ENCODE peak calls at places on chromosomes 12 and 14, in five cellular contexts. V, L, C, X and R are unnamed samples.

GRCh38 chr14:39488600-39488999 is 56.4 kb upstream of the FBXO33 start:
- DNase-seq in V (no peak), L (peak; percentile 12), C (peak; percentile 75), X (no peak), R (peak; percentile 13)

GRCh38 chr12:54378791-54379400 is 5.6 kb downstream of the ZNF385A start:
- DNase-seq in V (peak; percentile 48), L (no peak), C (no peak), X (peak; percentile 93), R (peak; percentile 81)

GRCh38 chr14:48788771-48789170 is 797.4 kb downstream of the RPS29 start:
- DNase-seq in V (no peak), L (no peak), C (no peak), X (no peak), R (no peak)

GRCh38 chr14:72013606-72014129 is 81.4 kb downstream of the RGS6 start:
- DNase-seq in V (no peak), L (no peak), C (no peak), X (no peak), R (no peak)

GRCh38 chr14:21454843-21455550 is 926 bp downstream of the CHD8 start:
- DNase-seq in V (no peak), L (peak; percentile 6), C (no peak), X (peak; percentile 43), R (peak; percentile 26)

GRCh38 chr14:60485057-60485599 is 735 bp downstream of the C14orf39 start:
- DNase-seq in V (no peak), L (no peak), C (no peak), X (no peak), R (no peak)

GRCh38 chr14:94028450-94028826 is 2.3 kb downstream of the OTUB2 start:
- DNase-seq in V (no peak), L (peak; percentile 42), C (no peak), X (no peak), R (no peak)

GRCh38 chr14:102392506-102392905 is 29.8 kb downstream of the TECPR2 start:
- DNase-seq in V (no peak), L (peak; percentile 40), C (no peak), X (no peak), R (no peak)

GRCh38 chr12:106084048-106084671 is 54.6 kb downstream of the NUAK1 start:
- DNase-seq in V (no peak), L (peak; percentile 88), C (peak; percentile 81), X (no peak), R (no peak)

GRCh38 chr12:25074113-25074512 is 120.8 kb downstream of the DNAI7 start:
- DNase-seq in V (no peak), L (no peak), C (no peak), X (no peak), R (no peak)
- H3K4me3 ChIP-seq in V (no peak overlapping the region), L (no peak overlapping the region), C (no peak overlapping the region), X (no peak overlapping the region), R (no peak overlapping the region)

DNA sequence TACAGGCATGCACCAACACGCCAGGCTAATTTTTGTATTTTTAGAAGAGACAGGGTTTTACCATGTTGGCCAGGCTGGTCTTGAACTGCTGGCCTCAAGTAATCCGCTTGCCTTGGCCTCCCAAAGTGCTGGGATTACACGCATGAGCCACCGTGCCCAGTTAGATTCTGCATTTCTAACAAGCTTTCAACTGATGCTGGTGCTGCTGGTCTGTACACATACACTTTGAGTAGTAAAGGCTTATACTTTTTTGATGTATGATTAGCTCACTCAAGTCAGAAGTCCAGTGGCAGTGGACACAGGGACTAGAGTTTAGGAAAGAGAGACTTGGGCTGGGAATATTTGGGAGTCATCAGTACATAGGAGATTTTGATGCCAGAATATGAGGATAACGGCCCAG is 2.2 kb upstream of the TBC1D15 start:
- DNase-seq in V (no peak), L (no peak), C (no peak), X (no peak), R (no peak)
- H3K4me2 ChIP-seq in V (no peak overlapping the region), L (no peak overlapping the region), C (no peak overlapping the region), X (no peak overlapping the region), R (no peak overlapping the region)

GRCh38 chr14:31204593-31205534 is 2.7 kb downstream of the HECTD1 start:
- DNase-seq in V (no peak), L (no peak), C (no peak), X (no peak), R (no peak)
- H3K4me3 ChIP-seq in V (peak overlapping the region; percentile 71), L (no peak overlapping the region), C (peak overlapping the region; percentile 54), X (peak overlapping the region; percentile 87), R (peak overlapping the region; percentile 58)

GRCh38 chr12:114636723-114637480 is 47.1 kb downstream of the TBX3 start:
- DNase-seq in V (no peak), L (peak; percentile 19), C (no peak), X (peak; percentile 56), R (peak; percentile 22)
- H3K4me2 ChIP-seq in V (no peak overlapping the region), L (no peak overlapping the region), C (no peak overlapping the region), X (no peak overlapping the region), R (no peak overlapping the region)

GRCh38 chr12:112617191-112617505 is 174.4 kb upstream of the RPH3A start:
- DNase-seq in V (no peak), L (no peak), C (no peak), X (no peak), R (no peak)

GRCh38 chr12:112616469-112617190 is 174.9 kb upstream of the RPH3A start:
- DNase-seq in V (no peak), L (no peak), C (no peak), X (no peak), R (no peak)
- H3K4me3 ChIP-seq in V (no peak overlapping the region), L (no peak overlapping the region), C (no peak overlapping the region), X (no peak overlapping the region), R (no peak overlapping the region)